ENCODE peak calls at places on chromosomes 12 and 14, in ten cellular contexts. O, Z, N, Q, S, H, I, R, X and E are unnamed samples.

GRCh38 chr12:128708789-128709188 is 115.0 kb downstream of the SLC15A4 start:
- ATAC-seq in O (no peak), Z (no peak), N (no peak), Q (no peak), S (no peak), H (no peak), I (no peak), R (no peak), X (no peak), E (no peak)

GRCh38 chr12:109930028-109930800 is 30.1 kb downstream of the TCHP start:
- ATAC-seq in O (peak; percentile 91), Z (no peak), N (no peak), Q (no peak), S (no peak), H (no peak), I (no peak), R (no peak), X (no peak), E (no peak)

GRCh38 chr12:31238764-31239387 is 87.1 kb downstream of the SINHCAF start:
- ATAC-seq in O (peak; percentile 77), Z (peak; percentile 91), N (peak; percentile 69), Q (peak; percentile 89), S (no peak), H (peak; percentile 86), I (peak; percentile 90), R (peak; percentile 85), X (peak; percentile 87), E (peak; percentile 53)

GRCh38 chr12:24922109-24922508 is 26.8 kb downstream of the BCAT1 start:
- ATAC-seq in O (peak; percentile 55), Z (no peak), N (no peak), Q (no peak), S (no peak), H (no peak), I (peak; percentile 28), R (peak; percentile 78), X (no peak), E (no peak)

GRCh38 chr12:52792185-52793029 is 3.5 kb downstream of the KRT3 start:
- ATAC-seq in O (no peak), Z (no peak), N (no peak), Q (no peak), S (no peak), H (no peak), I (no peak), R (no peak), X (no peak), E (no peak)

GRCh38 chr12:27779416-27779815 is 617 bp upstream of the KLHL42 start:
- ATAC-seq in O (peak; percentile 1), Z (no peak), N (no peak), Q (peak; percentile 21), S (no peak), H (no peak), I (no peak), R (peak; percentile 10), X (peak; percentile 3), E (no peak)

GRCh38 chr14:32896979-32897723 is 41.5 kb upstream of the NPAS3 start:
- ATAC-seq in O (peak; percentile 66), Z (peak; percentile 49), N (no peak), Q (no peak), S (no peak), H (peak; percentile 91), I (no peak), R (no peak), X (peak; percentile 76), E (peak; percentile 32)

GRCh38 chr12:96240251-96240650 is 46.1 kb downstream of the ELK3 start:
- ATAC-seq in O (no peak), Z (no peak), N (no peak), Q (no peak), S (no peak), H (no peak), I (no peak), R (no peak), X (no peak), E (no peak)

GRCh38 chr14:103155013-103155412 is 31.8 kb downstream of the TNFAIP2 start:
- ATAC-seq in O (peak; percentile 45), Z (peak; percentile 86), N (peak; percentile 99), Q (peak; percentile 99), S (peak; percentile 81), H (peak; percentile 99), I (peak; percentile 40), R (peak; percentile 85), X (peak; percentile 86), E (peak; percentile 96)

GRCh38 chr12:117360551-117361311 is 695 bp downstream of the NOS1 start:
- ATAC-seq in O (no peak), Z (no peak), N (no peak), Q (no peak), S (no peak), H (no peak), I (no peak), R (no peak), X (no peak), E (no peak)

GRCh38 chr14:64755661-64756265 is 51.5 kb downstream of the PLEKHG3 start:
- ATAC-seq in O (no peak), Z (no peak), N (no peak), Q (no peak), S (no peak), H (no peak), I (peak; percentile 68), R (peak; percentile 39), X (no peak), E (no peak)

GRCh38 chr12:87995581-87996178 is 33.5 kb downstream of the C12orf50 start:
- ATAC-seq in O (peak; percentile 98), Z (peak; percentile 99), N (peak; percentile 86), Q (peak; percentile 99), S (no peak), H (peak; percentile 98), I (peak; percentile 95), R (peak; percentile 96), X (peak; percentile 99), E (peak; percentile 69)
- TF ChIP-seq CTCF in O (peak; percentile 82), Z (peak; percentile 87), N (peak; percentile 66), Q (peak; percentile 68), S (peak; percentile 51), H (peak; percentile 69), I (peak; percentile 63), R (peak; percentile 65), X (peak; percentile 85), E (peak; percentile 27)

DNA sequence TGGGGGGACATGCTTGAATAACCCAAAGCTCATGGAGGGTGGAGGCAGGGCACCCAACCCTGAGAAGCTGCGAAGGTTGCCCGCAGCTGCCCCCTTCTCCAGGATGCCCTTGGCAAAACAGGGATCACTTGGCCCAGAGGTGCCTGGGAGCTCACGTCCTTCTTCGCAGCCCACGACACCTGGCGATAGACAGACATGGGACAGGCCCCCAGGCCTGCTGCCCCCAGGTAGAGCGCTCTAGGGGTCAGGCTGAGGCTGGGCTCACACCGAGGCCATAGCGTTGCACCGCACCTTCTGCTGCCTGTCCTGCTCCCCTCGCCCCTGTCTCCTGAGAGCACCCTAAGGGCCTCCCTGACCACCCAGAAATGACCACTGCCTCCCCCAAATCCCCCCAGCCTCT is 20.2 kb upstream of the PLA2G1B start:
- ATAC-seq in O (no peak), Z (no peak), N (no peak), Q (no peak), S (no peak), H (no peak), I (peak; percentile 20), R (no peak), X (no peak), E (no peak)
- H3K36me3 ChIP-seq in O (no peaks in the 10 kb centered on the region), Z (no peaks in the 10 kb centered on the region), N (peaks cover 6% of the 10 kb centered on the region), Q (peaks cover 2% of the 10 kb centered on the region), S (no peaks in the 10 kb centered on the region), H (no peaks in the 10 kb centered on the region), I (no peaks in the 10 kb centered on the region), R (no peaks in the 10 kb centered on the region), X (no peaks in the 10 kb centered on the region), E (no peaks in the 10 kb centered on the region)

GRCh38 chr14:100374270-100374669 is 51.1 kb downstream of the SLC25A47 start:
- ATAC-seq in O (no peak), Z (no peak), N (no peak), Q (no peak), S (no peak), H (no peak), I (no peak), R (no peak), X (no peak), E (no peak)

GRCh38 chr14:100375963-100376735 is 53.0 kb downstream of the SLC25A47 start:
- ATAC-seq in O (peak; percentile 91), Z (peak; percentile 81), N (peak; percentile 97), Q (peak; percentile 92), S (peak; percentile 96), H (peak; percentile 91), I (peak; percentile 86), R (peak; percentile 85), X (peak; percentile 97), E (peak; percentile 98)

GRCh38 chr14:100374891-100375272 is 51.7 kb downstream of the SLC25A47 start:
- ATAC-seq in O (no peak), Z (no peak), N (no peak), Q (no peak), S (no peak), H (no peak), I (no peak), R (no peak), X (no peak), E (no peak)

GRCh38 chr14:100376751-100377171 is 53.6 kb downstream of the SLC25A47 start:
- ATAC-seq in O (no peak), Z (peak; percentile 0), N (no peak), Q (peak; percentile 57), S (no peak), H (no peak), I (no peak), R (no peak), X (peak; percentile 66), E (no peak)

DNA sequence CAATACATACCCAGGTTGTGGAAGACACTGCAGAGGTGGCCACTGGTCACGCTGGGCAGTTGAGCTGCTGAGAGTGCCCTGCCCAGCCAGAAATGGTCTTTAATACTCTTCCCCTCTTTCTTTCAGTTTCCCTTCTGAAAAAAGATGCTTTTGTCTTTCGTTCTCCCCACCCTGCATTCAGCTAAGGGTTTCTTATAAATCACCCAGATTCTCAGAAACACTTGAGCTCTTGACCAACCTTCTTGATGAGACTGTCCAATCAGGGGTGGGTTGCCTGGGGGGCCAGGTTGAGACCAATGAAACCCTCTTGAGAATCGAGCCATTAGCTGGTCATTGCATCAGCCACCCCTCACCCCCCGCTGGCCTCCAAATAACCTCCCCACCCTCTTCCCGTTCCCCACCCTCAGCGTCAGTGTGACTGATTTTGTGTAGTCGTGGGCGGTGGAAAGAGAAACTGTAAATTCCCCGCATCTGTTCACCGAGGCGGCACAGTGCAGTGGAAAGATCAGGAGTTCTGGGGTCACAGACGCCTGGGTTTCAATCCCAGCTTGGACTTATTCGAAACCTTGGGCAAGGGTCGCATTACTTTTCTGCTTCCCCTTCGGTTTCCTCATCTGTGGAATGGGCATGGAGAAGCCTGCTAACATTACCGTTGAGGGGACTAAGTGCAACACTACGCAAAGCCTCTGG is 52.3 kb downstream of the SLC25A47 start:
- ATAC-seq in O (peak; percentile 16), Z (peak; percentile 53), N (peak; percentile 62), Q (no peak), S (peak; percentile 84), H (peak; percentile 53), I (peak; percentile 78), R (peak; percentile 72), X (peak; percentile 2), E (peak; percentile 53)
- TF ChIP-seq POLR2A in O (no peak), Z (peak; percentile 98), N (no peak), Q (no peak), S (no peak), H (no peak), I (peak; percentile 69), R (peak; percentile 60), X (no peak), E (no peak)

GRCh38 chr12:47808574-47809380 is 10.9 kb downstream of the HDAC7 start:
- ATAC-seq in O (no peak), Z (no peak), N (no peak), Q (peak; percentile 58), S (peak; percentile 3), H (peak; percentile 41), I (peak; percentile 60), R (peak; percentile 32), X (peak; percentile 28), E (no peak)
- TF ChIP-seq CTCF in O (no peak), Z (peak; percentile 16), N (no peak), Q (peak; percentile 41), S (peak; percentile 38), H (no peak), I (peak; percentile 54), R (peak; percentile 35), X (no peak), E (no peak)

GRCh38 chr12:122520676-122521075 is 6.1 kb downstream of the RSRC2 start:
- ATAC-seq in O (no peak), Z (no peak), N (no peak), Q (no peak), S (no peak), H (no peak), I (no peak), R (no peak), X (no peak), E (no peak)
- H3K36me3 ChIP-seq in O (peaks cover 21% of the 10 kb centered on the region), Z (peaks cover 40% of the 10 kb centered on the region), N (peaks cover 92% of the 10 kb centered on the region), Q (peaks cover 68% of the 10 kb centered on the region), S (peaks cover 77% of the 10 kb centered on the region), H (peaks cover 35% of the 10 kb centered on the region), I (peaks cover 95% of the 10 kb centered on the region), R (peaks cover 9% of the 10 kb centered on the region), X (peaks cover 12% of the 10 kb centered on the region), E (peaks cover 67% of the 10 kb centered on the region)